ENCODE peak calls at places on chromosomes 4 and X, in nine cellular contexts. M is progenitor cell of endocrine pancreas, D is fibroblast of pulmonary artery, F is AG04449, X is MCF 10A, Y is GM20000, U is fibroblast of lung, V is GM13977, C is cardiac fibroblast. J is an unnamed sample.

GRCh38 chr4:108466936-108467902 is 153.2 kb upstream of the RPL34 start:
- DNase-seq in F (peak), V (peak), D (peak), Y (peak), C (peak), M (no peak), U (peak), X (peak), J (peak)

GRCh38 chr4:124060261-124060918 is 652.1 kb downstream of the ANKRD50 start:
- DNase-seq in D (peak), M (no peak), X (peak), U (peak), V (no peak), Y (no peak), F (no peak), C (peak), J (no peak)

GRCh38 chr4:146095091-146095690 is 80.3 kb upstream of the LSM6 start:
- DNase-seq in C (peak), V (no peak), D (peak), X (peak), Y (peak), U (peak), F (no peak), M (peak), J (no peak)

GRCh38 chr4:75179510-75179909 is 246.6 kb downstream of the PARM1 start:
- DNase-seq in U (no peak), C (no peak), V (no peak), F (no peak), M (no peak), Y (no peak), X (no peak), D (no peak), J (no peak)

GRCh38 chrX:40433160-40433559 is 147.6 kb upstream of the ATP6AP2 start:
- DNase-seq in M (no peak), V (no peak), C (no peak), X (no peak), Y (no peak), D (no peak), U (no peak), F (no peak), J (no peak)

GRCh38 chr4:128601992-128602695 is 207.4 kb upstream of the JADE1 start:
- DNase-seq in Y (no peak), F (no peak), V (no peak), C (peak), M (no peak), D (peak), U (peak), X (peak), J (no peak)

GRCh38 chr4:187179086-187180070 is 455.7 kb upstream of the FAT1 start:
- DNase-seq in F (no peak), X (no peak), D (no peak), M (no peak), Y (no peak), U (no peak), C (no peak), V (no peak), J (no peak)

GRCh38 chrX:75522565-75523411 is at the start of gene ZDHHC15:
- DNase-seq in D (peak), M (peak), X (no peak), V (peak), F (no peak), U (peak), C (no peak), Y (no peak), J (no peak)

GRCh38 chr4:10123227-10124101 is 6.9 kb upstream of the WDR1 start:
- DNase-seq in F (no peak), Y (no peak), V (no peak), X (no peak), C (peak), D (peak), M (no peak), U (peak), J (no peak)

GRCh38 chr4:145583191-145583590 is 36.0 kb upstream of the MMAA start:
- DNase-seq in Y (no peak), X (no peak), D (no peak), F (no peak), V (no peak), C (no peak), U (no peak), M (no peak), J (no peak)

GRCh38 chrX:136397001-136397400 is 90.7 kb upstream of the BRS3 start:
- DNase-seq in M (no peak), U (no peak), X (peak), Y (no peak), C (no peak), D (no peak), V (no peak), F (no peak), J (no peak)
- TF ChIP-seq CTCF in M (no peak), U (peak), X (no peak), Y (no peak), C (no peak), D (no peak), V (no peak), F (no peak), J (no peak)

GRCh38 chrX:72536542-72536941 is 36.1 kb downstream of the HDAC8 start:
- DNase-seq in Y (no peak), M (no peak), F (no peak), U (no peak), V (no peak), D (no peak), X (no peak), C (no peak), J (no peak)

GRCh38 chrX:72539822-72540221 is 32.8 kb downstream of the HDAC8 start:
- DNase-seq in M (no peak), V (no peak), U (no peak), C (no peak), Y (no peak), D (no peak), F (no peak), X (no peak), J (no peak)

GRCh38 chrX:72545990-72546389 is 26.7 kb downstream of the HDAC8 start:
- DNase-seq in F (no peak), Y (no peak), V (no peak), U (peak), X (peak), C (peak), D (peak), M (no peak), J (no peak)

GRCh38 chrX:72540318-72540717 is 32.3 kb downstream of the HDAC8 start:
- DNase-seq in V (no peak), D (peak), C (peak), X (peak), Y (no peak), U (peak), F (no peak), M (no peak), J (no peak)
- TF ChIP-seq CTCF in V (peak), D (peak), C (no peak), X (peak), Y (no peak), U (peak), F (no peak), M (peak), J (no peak)

DNA sequence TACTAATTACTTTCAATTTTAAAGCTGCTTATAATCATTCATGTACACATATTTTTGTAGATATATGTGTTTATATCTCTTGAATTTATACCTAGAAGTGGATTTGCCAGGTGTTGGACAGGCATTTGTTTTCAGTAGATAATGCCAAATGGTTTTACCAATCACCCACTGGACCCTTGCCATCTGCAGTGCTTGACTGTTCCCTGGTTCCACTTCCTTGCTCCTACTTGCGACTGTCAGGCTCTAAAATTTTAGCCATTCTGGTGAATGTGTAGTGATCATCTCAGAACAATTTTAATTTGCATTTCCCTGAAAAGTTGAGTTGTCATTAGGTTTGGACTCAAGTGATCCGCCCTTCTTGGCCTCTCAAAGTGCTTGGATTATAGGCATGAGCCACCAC is 122.4 kb upstream of the SLC34A2 start:
- DNase-seq in X (no peak), Y (no peak), C (no peak), F (no peak), U (no peak), V (no peak), M (no peak), D (no peak), J (no peak)
- TF ChIP-seq CTCF in X (no peak), Y (no peak), C (no peak), F (no peak), U (no peak), V (no peak), M (no peak), D (no peak), J (no peak)

GRCh38 chr4:189912170-189912569 is 28.5 kb upstream of the FRG1 start:
- DNase-seq in X (no peak), F (no peak), U (no peak), V (no peak), D (peak), Y (no peak), M (no peak), C (no peak), J (no peak)
- TF ChIP-seq CTCF in X (peak), F (peak), U (peak), V (peak), D (peak), Y (peak), M (peak), C (peak), J (no peak)

DNA sequence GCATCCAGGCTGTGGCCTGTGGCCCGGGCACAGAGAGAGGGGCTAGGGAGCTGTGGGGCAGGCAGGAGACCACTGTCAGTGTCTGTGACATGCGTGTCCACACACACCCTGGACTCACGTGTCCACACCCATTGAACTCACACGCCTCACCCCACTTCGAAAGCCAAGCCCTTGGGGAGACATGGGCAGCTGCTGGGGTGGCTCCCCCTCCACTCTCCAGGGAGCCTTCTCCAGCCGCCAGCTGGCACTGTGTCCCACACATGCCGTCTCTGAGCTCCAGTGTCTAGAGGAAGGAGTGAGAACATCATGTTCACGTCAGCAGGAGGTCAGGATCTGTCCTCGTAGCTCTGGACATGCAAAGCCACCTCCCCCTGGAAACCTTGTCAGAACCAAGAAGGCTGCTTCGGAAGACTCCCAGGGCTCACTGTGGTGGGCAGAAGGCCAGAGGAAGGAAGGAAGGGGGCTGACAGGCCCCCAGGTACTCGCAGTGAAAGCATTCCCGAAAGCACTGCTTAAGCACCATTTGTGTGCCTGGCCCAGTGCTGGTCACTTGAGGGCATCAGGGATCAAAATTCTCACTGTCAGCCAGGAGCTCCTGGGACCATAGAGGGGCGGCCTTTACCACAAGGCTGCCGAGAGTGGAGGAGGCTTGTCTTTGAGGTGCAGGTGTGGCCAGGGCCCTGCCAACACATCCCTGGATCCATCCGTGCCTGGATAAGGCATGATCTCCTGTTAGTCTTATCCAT is 61.4 kb downstream of the HTRA3 start:
- DNase-seq in M (no peak), D (peak), C (peak), V (no peak), X (peak), U (no peak), Y (no peak), F (no peak), J (no peak)
- TF ChIP-seq CTCF in M (no peak), D (no peak), C (peak), V (no peak), X (no peak), U (no peak), Y (no peak), F (no peak), J (no peak)

GRCh38 chr4:16270654-16271328 is 44.5 kb upstream of the TAPT1 start:
- DNase-seq in V (no peak), D (no peak), C (no peak), Y (no peak), U (no peak), F (no peak), X (no peak), M (no peak), J (no peak)
- TF ChIP-seq CTCF in V (peak), D (peak), C (peak), Y (no peak), U (peak), F (no peak), X (no peak), M (peak), J (no peak)

DNA sequence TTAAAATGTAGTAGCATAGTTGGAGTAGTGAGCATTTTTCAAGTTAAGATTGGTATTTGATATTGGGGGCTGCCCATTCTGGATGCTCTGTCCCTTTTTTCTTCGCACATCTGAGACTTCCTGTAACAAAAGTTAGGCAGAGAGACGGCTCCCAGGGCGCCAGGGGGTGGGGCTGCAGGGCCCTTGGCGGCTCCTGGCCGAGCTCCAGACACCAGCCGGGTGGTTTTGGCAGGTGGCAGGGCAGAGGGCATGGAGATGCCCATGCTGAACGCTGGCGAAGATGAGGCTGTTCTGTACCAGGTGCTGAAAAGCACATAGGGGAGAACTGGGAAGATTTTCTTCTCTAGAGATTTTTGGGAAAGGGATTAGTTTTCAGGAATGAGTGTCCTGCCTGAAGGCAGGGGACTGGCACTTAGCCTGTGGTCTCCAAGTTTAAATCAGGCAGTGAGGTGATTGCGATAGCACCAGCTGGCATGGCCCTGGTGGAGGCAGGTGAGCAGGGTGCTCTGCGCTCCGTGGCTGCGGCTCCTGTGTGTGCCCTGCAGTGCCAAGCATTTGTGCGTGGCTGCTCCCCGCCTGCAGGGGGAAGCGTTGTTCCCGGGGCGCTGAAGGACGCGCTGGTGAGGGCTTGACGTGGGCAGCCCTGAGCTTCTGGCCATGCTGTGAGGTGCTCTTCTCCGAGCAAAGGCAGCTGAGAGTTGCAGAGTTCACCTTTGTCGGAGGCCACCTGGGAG is 23.6 kb upstream of the HGFAC start:
- DNase-seq in D (no peak), M (no peak), X (no peak), F (no peak), C (no peak), Y (no peak), U (no peak), V (no peak), J (no peak)
- TF ChIP-seq CTCF in D (no peak), M (peak), X (no peak), F (no peak), C (no peak), Y (no peak), U (no peak), V (peak), J (no peak)

GRCh38 chr4:27775156-27775555 is 914.5 kb downstream of the STIM2 start:
- DNase-seq in V (no peak), C (no peak), M (no peak), F (no peak), D (no peak), Y (no peak), U (no peak), X (no peak), J (no peak)

DNA sequence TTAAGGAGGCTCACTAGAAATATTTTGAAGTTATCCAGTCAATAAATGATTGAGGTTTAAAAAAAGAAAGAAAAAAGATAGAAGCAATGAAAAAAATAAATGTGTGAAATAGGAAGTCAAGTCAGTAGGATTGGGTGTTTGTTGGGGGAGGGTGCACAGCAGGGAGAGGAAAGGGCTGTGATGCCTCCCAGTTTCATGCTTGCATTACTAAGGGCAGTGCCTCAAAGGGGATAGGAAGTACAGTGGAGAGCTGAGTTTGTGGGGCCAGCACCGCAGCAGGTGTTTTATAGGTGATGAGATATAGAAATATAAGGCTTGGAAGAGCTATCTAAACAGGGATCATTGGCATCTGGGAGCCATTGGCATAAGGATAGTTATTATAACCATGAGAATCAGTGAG is 919.2 kb downstream of the STIM2 start:
- DNase-seq in D (no peak), U (no peak), V (no peak), C (no peak), X (no peak), M (no peak), F (no peak), Y (no peak), J (no peak)
- TF ChIP-seq CTCF in D (no peak), U (no peak), V (no peak), C (no peak), X (no peak), M (no peak), F (no peak), Y (no peak), J (no peak)

GRCh38 chr4:122346503-122346902 is 32.3 kb upstream of the ADAD1 start:
- DNase-seq in D (no peak), C (no peak), U (no peak), M (no peak), F (no peak), Y (no peak), V (no peak), X (no peak), J (no peak)
- TF ChIP-seq CTCF in D (no peak), C (no peak), U (no peak), M (no peak), F (no peak), Y (no peak), V (no peak), X (no peak), J (no peak)